ENCODE peak calls at places on chromosomes 12 and 14, in ten cellular contexts. S is HCT116, K is A549, W is GM12878, O is WTC11, I is H1, Y is endothelial cell of umbilical vein, V is SK-N-SH, Z is HepG2, X is K562. P is an unnamed sample.

GRCh38 chr12:85423947-85424346 is 143.9 kb downstream of the ALX1 start:
- DNase-seq in S (no peak), K (no peak), W (no peak), O (no peak), I (no peak), Y (no peak), V (no peak), Z (no peak), X (no peak), P (no peak)

GRCh38 chr12:5012337-5012736 is 31.3 kb upstream of the KCNA5 start:
- DNase-seq in S (no peak), K (no peak), W (no peak), O (no peak), I (no peak), Y (no peak), V (no peak), Z (no peak), X (no peak), P (no peak)

GRCh38 chr12:89453579-89453978 is 71.0 kb downstream of the GALNT4 start:
- DNase-seq in S (no peak), K (no peak), W (no peak), O (no peak), I (no peak), Y (peak; percentile 85), V (no peak), Z (peak; percentile 31), X (no peak), P (no peak)

GRCh38 chr14:96861568-96862310 is 64.6 kb downstream of the VRK1 start:
- DNase-seq in S (no peak), K (no peak), W (no peak), O (peak; percentile 50), I (peak; percentile 36), Y (no peak), V (no peak), Z (peak; percentile 3), X (no peak), P (no peak)

GRCh38 chr12:55724226-55724939 is 4.2 kb downstream of the RDH5 start:
- DNase-seq in S (no peak), K (peak; percentile 70), W (no peak), O (peak; percentile 76), I (no peak), Y (peak; percentile 62), V (peak; percentile 71), Z (peak; percentile 60), X (peak; percentile 80), P (peak; percentile 84)

GRCh38 chr14:74638066-74638465 is 26.0 kb upstream of the LTBP2 start:
- DNase-seq in S (no peak), K (no peak), W (no peak), O (no peak), I (no peak), Y (peak; percentile 83), V (peak; percentile 59), Z (no peak), X (no peak), P (no peak)

GRCh38 chr12:4111010-4111409 is 162.6 kb upstream of the CCND2 start:
- DNase-seq in S (no peak), K (no peak), W (no peak), O (no peak), I (no peak), Y (no peak), V (no peak), Z (no peak), X (no peak), P (no peak)

GRCh38 chr14:105173901-105174894 is 5.6 kb upstream of the JAG2 start:
- DNase-seq in S (no peak), K (no peak), W (no peak), O (no peak), I (no peak), Y (peak; percentile 66), V (no peak), Z (no peak), X (no peak), P (peak; percentile 48)

GRCh38 chr12:5748027-5748426 is 197.0 kb downstream of the ANO2 start:
- DNase-seq in S (no peak), K (no peak), W (no peak), O (no peak), I (no peak), Y (no peak), V (no peak), Z (no peak), X (no peak), P (no peak)

GRCh38 chr14:92460916-92461579 is 52.5 kb upstream of the RIN3 start:
- DNase-seq in S (no peak), K (no peak), W (peak; percentile 61), O (no peak), I (no peak), Y (peak; percentile 95), V (no peak), Z (no peak), X (no peak), P (peak; percentile 25)

GRCh38 chr14:78848234-78848820 is 678.2 kb downstream of the NRXN3 start:
- DNase-seq in S (peak; percentile 18), K (peak; percentile 18), W (no peak), O (peak; percentile 69), I (no peak), Y (peak; percentile 35), V (peak; percentile 16), Z (peak; percentile 29), X (peak; percentile 48), P (peak; percentile 27)

GRCh38 chr12:126051611-126052107 is 986.4 kb downstream of the AACS start:
- DNase-seq in S (no peak), K (no peak), W (no peak), O (no peak), I (no peak), Y (no peak), V (no peak), Z (no peak), X (no peak), P (peak; percentile 53)

GRCh38 chr12:97476255-97476654 is 13.7 kb downstream of the RMST start:
- DNase-seq in S (no peak), K (no peak), W (no peak), O (no peak), I (no peak), Y (no peak), V (no peak), Z (no peak), X (no peak), P (no peak)

GRCh38 chr12:120227233-120228040 is 26.5 kb upstream of the RPLP0 start:
- DNase-seq in S (no peak), K (no peak), W (no peak), O (no peak), I (no peak), Y (no peak), V (no peak), Z (peak; percentile 88), X (no peak), P (no peak)

GRCh38 chr12:63967781-63968180 is 123.3 kb downstream of the SRGAP1 start:
- DNase-seq in S (no peak), K (no peak), W (no peak), O (no peak), I (no peak), Y (peak; percentile 41), V (no peak), Z (no peak), X (no peak), P (no peak)
- TF ChIP-seq MAX in S (no peak), K (no peak), W (no peak), O (no peak), I (no peak), Y (no peak), V (no peak), Z (no peak), X (no peak), P (no peak)

DNA sequence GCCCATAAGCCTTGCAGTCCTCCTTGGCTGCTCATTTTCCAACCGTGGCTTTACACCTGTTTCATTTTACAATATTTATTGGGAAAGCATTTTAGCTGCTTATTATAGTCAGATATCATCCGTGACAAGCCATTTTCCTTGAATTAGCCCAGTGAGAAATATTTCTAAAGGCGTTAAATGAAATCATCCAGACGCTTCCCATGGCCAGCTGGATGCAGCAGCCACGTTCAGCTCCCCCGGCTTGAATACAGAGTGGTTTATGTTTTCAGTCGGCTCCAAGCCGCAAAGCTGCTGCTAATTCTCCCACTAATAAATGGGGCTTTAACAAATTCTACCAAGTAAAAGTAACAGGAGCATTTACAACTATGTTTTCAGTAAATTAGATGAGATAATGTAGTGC is 245.0 kb upstream of the PELI2 start:
- DNase-seq in S (no peak), K (no peak), W (no peak), O (no peak), I (no peak), Y (no peak), V (no peak), Z (no peak), X (no peak), P (no peak)
- TF ChIP-seq MAX in S (no peak), K (no peak), W (no peak), O (no peak), I (no peak), Y (no peak), V (no peak), Z (no peak), X (no peak), P (no peak)

GRCh38 chr14:60331201-60332045 is 82.4 kb downstream of the PPM1A start:
- DNase-seq in S (peak; percentile 67), K (peak; percentile 38), W (peak; percentile 52), O (peak; percentile 90), I (peak; percentile 68), Y (peak; percentile 78), V (peak; percentile 73), Z (peak; percentile 54), X (peak; percentile 79), P (peak; percentile 82)

GRCh38 chr14:60328588-60328987 is 79.6 kb downstream of the PPM1A start:
- DNase-seq in S (no peak), K (no peak), W (no peak), O (peak; percentile 49), I (no peak), Y (no peak), V (peak; percentile 38), Z (no peak), X (no peak), P (peak; percentile 12)

GRCh38 chr14:60324837-60325236 is 75.8 kb downstream of the PPM1A start:
- DNase-seq in S (no peak), K (no peak), W (no peak), O (no peak), I (no peak), Y (no peak), V (no peak), Z (no peak), X (no peak), P (no peak)

GRCh38 chr14:60326274-60326673 is 77.3 kb downstream of the PPM1A start:
- DNase-seq in S (no peak), K (no peak), W (no peak), O (no peak), I (no peak), Y (no peak), V (no peak), Z (no peak), X (no peak), P (no peak)

GRCh38 chr14:60327447-60328331 is 78.7 kb downstream of the PPM1A start:
- DNase-seq in S (no peak), K (no peak), W (peak; percentile 47), O (peak; percentile 46), I (no peak), Y (no peak), V (peak; percentile 38), Z (no peak), X (no peak), P (peak; percentile 36)
- TF ChIP-seq MAX in S (no peak), K (peak; percentile 26), W (no peak), O (peak; percentile 71), I (peak; percentile 69), Y (no peak), V (peak; percentile 14), Z (no peak), X (no peak), P (no peak)

GRCh38 chr14:31964979-31965734 is 111.9 kb upstream of the ARHGAP5 start:
- DNase-seq in S (no peak), K (no peak), W (no peak), O (no peak), I (no peak), Y (no peak), V (no peak), Z (no peak), X (no peak), P (no peak)
- TF ChIP-seq MAX in S (no peak), K (no peak), W (no peak), O (no peak), I (no peak), Y (no peak), V (no peak), Z (no peak), X (no peak), P (no peak)